ENCODE peak calls at places on chromosomes 16 and 17, in four cellular contexts. R is H1, O is HepG2, K is GM12878. Y is an unnamed sample.

GRCh38 chr16:49854227-49855203 is 1.4 kb downstream of the ZNF423 start:
- DNase-seq in O (no peak), R (no peak), K (no peak), Y (no peak)

GRCh38 chr17:46977348-46977747 is 1.7 kb downstream of the RPRML start:
- DNase-seq in R (peak), O (peak), K (no peak), Y (peak)

GRCh38 chr16:87352818-87353217 is 30.8 kb downstream of the FBXO31 start:
- DNase-seq in R (no peak), K (no peak), O (no peak), Y (no peak)

GRCh38 chr16:51577621-51578303 is 426.7 kb upstream of the SALL1 start:
- DNase-seq in O (no peak), K (peak), R (no peak), Y (peak)

GRCh38 chr16:57013902-57014301 is 24.5 kb downstream of the NLRC5 start:
- DNase-seq in R (no peak), K (no peak), O (no peak), Y (no peak)

GRCh38 chr16:66264311-66265105 is 102.0 kb upstream of the CDH5 start:
- DNase-seq in K (no peak), R (no peak), O (no peak), Y (no peak)

GRCh38 chr17:8862213-8863056 is 5.0 kb downstream of the PIK3R6 start:
- DNase-seq in R (no peak), K (no peak), O (no peak), Y (no peak)

GRCh38 chr17:3796110-3796821 is 4.7 kb downstream of the ITGAE start:
- DNase-seq in R (no peak), K (peak), O (no peak), Y (no peak)

GRCh38 chr17:60857521-60857920 is 179.9 kb downstream of the BCAS3 start:
- DNase-seq in K (no peak), R (no peak), O (no peak), Y (no peak)

GRCh38 chr16:68642436-68643064 is 2.6 kb upstream of the CDH3 start:
- DNase-seq in R (peak), O (no peak), K (no peak), Y (peak)

GRCh38 chr17:51258756-51259573 is 884 bp downstream of the MBTD1 start:
- DNase-seq in K (no peak), R (no peak), O (peak), Y (no peak)

GRCh38 chr16:57245472-57246113 is 534 bp downstream of the ARL2BP start:
- DNase-seq in R (no peak), K (no peak), O (no peak), Y (no peak)

GRCh38 chr17:65783845-65784334 is 222.4 kb upstream of the AXIN2 start:
- DNase-seq in R (no peak), O (peak), K (no peak), Y (no peak)

GRCh38 chr17:60077672-60078519 is 825 bp downstream of the HEATR6 start:
- DNase-seq in O (no peak), K (no peak), R (no peak), Y (no peak)

GRCh38 chr17:40304464-40304863 is 4.5 kb upstream of the RARA start:
- DNase-seq in R (no peak), O (no peak), K (no peak), Y (no peak)

GRCh38 chr17:37820313-37821024 is 75.6 kb upstream of the HNF1B start:
- DNase-seq in O (no peak), K (no peak), R (no peak), Y (no peak)

GRCh38 chr17:81494984-81495383 is 17.6 kb downstream of the ACTG1 start:
- DNase-seq in R (no peak), K (no peak), O (no peak), Y (no peak)

GRCh38 chr17:67161573-67161972 is 83.4 kb downstream of the HELZ start:
- DNase-seq in R (no peak), K (no peak), O (no peak), Y (no peak)

GRCh38 chr16:12703935-12704334 is 99.8 kb downstream of the CPPED1 start:
- DNase-seq in K (no peak), R (no peak), O (no peak), Y (no peak)

GRCh38 chr17:63295288-63295687 is 150.8 kb downstream of the CYB561 start:
- DNase-seq in R (no peak), K (no peak), O (no peak), Y (no peak)

GRCh38 chr16:53803998-53804397 is 100.0 kb downstream of the FTO start:
- DNase-seq in R (no peak), O (no peak), K (no peak), Y (no peak)

GRCh38 chr17:82948081-82948511 is 108.3 kb upstream of the ZNF750 start:
- DNase-seq in K (no peak), R (no peak), O (no peak), Y (no peak)

GRCh38 chr16:85152414-85153030 is 40.2 kb upstream of the CIBAR2 start:
- DNase-seq in K (no peak), R (no peak), O (no peak), Y (no peak)

GRCh38 chr16:84597518-84598390 is 20.1 kb downstream of the COTL1 start:
- DNase-seq in K (no peak), O (no peak), R (no peak), Y (no peak)

GRCh38 chr16:85587763-85588474 is 25.2 kb upstream of the GSE1 start:
- DNase-seq in R (no peak), O (no peak), K (no peak), Y (no peak)

GRCh38 chr17:56150631-56151030 is 2.6 kb upstream of the ANKFN1 start:
- DNase-seq in K (no peak), O (peak), R (no peak), Y (no peak)

GRCh38 chr16:28538733-28539596 is at the start of gene NUPR1:
- DNase-seq in K (no peak), O (peak), R (no peak), Y (no peak)

GRCh38 chr16:25198021-25198420 is 18.7 kb upstream of the AQP8 start:
- DNase-seq in R (no peak), K (no peak), O (peak), Y (no peak)

GRCh38 chr16:72927199-72928088 is 120.5 kb downstream of the ZFHX3 start:
- DNase-seq in R (no peak), K (no peak), O (peak), Y (no peak)

GRCh38 chr16:11156401-11156800 is 99.6 kb downstream of the SOCS1 start:
- DNase-seq in O (no peak), K (no peak), R (no peak), Y (no peak)

GRCh38 chr17:66422181-66422580 is 119.8 kb downstream of the PRKCA start:
- DNase-seq in O (no peak), R (no peak), K (no peak), Y (no peak)

GRCh38 chr16:47721016-47721673 is 260.0 kb downstream of the PHKB start:
- DNase-seq in R (no peak), K (no peak), O (peak), Y (no peak)

GRCh38 chr16:85462405-85463227 is 150.5 kb upstream of the GSE1 start:
- DNase-seq in O (no peak), K (no peak), R (no peak), Y (no peak)

DNA sequence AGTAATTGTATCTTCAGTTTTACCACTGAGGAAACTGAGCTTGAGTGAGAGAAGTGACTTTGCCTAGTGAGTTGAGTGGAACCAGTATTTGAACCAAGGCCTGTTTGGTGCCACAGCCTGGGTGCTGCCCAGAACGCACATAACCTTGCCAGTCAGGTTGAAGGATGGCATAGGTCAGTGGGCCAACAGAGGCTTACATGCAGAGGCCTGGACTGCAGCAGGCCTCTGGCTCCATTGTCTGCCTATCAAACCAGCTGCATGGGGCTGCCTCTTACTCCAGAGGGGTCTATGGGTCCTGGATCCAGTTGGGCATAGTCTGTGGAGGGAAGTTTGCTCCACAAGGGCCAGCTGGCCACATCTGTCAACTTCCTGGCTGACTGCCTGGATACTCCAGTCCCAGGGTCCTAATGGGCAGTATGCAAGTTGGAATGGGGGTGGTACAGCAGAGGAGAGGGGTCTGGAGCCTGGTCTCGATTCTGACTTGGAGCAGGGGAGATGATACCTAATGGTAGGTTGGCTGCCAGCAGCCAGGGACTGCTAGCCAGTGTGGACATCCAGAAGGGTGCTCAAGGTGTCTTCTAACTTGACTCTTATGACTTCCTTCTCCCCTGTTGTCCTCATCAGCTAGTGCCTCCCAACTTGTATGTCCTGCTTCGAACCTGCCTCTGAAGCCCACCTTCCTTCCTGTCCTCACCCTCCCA is 11.1 kb upstream of the RNF112 start:
- DNase-seq in K (no peak), R (no peak), O (no peak), Y (no peak)
- H3K9ac ChIP-seq in K (no peak), R (no peak), O (no peak), Y (no peak)

DNA sequence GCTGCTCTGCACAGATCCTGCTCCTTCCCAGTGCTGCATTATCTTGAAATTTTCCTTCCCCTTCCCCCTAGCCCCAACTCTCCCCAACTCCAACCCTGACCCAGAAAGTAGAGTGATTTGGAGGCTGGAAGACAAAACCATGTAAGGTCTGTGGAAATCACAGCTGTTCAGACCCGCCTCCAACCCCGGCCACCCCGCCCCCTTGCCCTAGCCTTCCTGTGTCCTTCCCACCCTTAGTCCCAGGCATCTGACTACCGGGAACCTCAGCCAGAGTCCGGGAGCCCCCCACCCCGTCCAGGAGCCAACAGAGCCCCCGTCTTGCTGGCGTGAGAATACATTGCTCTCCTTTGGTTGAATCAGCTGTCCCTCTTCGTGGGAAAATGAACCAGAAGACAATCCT is at the start of gene AOC3:
- DNase-seq in R (no peak), K (no peak), O (peak), Y (no peak)
- H3K4me3 ChIP-seq in R (no peak), K (no peak), O (no peak), Y (no peak)

DNA sequence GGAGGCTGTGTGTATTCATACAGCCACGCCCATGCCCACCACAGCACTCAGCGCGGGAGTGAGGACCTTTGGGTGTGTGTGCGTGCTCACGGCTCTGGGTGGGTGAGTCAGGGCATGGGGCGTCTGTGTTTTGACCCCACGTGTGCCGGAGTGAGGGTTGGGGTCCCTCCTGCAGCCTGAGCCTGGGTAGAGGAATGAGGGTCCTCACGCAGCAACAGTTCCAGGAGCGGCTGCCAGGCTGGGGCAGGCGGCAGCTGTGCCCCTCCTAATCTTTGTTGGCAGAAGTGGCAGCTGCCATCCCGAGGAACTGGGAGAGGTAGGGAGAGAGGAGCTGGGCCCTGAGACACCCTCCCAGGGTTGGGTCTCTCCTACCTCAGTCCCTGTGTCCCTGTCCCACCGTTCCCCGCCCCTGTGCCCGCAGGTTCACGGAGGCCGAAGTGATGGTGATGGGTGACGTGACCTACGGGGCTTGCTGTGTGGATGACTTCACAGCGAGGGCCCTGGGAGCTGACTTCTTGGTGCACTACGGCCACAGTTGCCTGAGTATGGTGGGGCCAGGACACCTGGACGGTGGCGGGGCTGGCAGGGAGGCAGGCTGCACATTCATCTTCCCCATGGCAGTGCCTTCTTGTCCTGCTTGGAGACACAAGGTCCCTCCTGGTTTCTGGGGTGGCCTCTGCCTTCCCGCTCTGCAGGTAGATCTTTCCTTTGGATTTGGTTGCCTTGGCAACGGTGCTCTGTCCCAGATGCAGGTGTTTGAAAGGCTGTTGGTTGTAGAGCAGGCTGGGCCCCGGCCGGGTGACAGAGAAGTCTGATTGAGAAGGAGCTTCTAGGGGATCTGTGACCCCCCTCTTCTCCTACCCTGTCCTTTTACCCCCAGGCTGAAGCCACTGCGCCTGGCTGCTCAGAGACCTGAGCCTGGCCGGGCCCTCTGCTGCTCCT is 5.9 kb downstream of the DPH1 start:
- DNase-seq in R (no peak), O (no peak), K (no peak), Y (no peak)
- TF ChIP-seq SUZ12 in R (no peak), O (no peak), K (no peak), Y (no peak)

DNA sequence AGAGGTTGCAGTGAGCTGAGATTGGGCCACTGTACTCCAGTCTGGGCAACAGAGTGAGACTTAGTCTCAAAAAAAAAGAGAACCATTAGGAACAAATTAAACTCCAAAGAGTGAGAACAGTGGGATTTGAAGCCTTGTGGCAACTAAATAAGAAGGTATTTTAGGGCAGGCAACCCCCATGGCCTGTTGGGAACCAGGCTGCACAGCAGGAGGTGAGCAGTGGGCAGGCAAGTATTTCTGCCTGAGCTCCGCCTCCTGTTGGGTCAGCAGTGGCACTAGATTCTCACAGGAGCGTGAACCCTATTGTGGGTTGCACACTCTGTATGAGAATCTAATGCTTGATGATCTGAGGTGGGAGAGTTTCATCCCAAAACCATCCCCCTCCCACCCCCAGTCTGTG is 57.6 kb upstream of the MED9 start:
- DNase-seq in R (no peak), K (no peak), O (no peak), Y (no peak)
- H3K9ac ChIP-seq in R (no peak), K (no peak), O (no peak), Y (no peak)

GRCh38 chr17:42287305-42288077 is 807 bp upstream of the STAT5A start:
- DNase-seq in R (no peak), K (peak), O (no peak), Y (no peak)
- H3K4me3 ChIP-seq in R (peak), K (peak), O (peak), Y (peak)

GRCh38 chr16:70777973-70778406 is 23.0 kb downstream of the VAC14 start:
- DNase-seq in O (no peak), R (no peak), K (no peak), Y (no peak)
- TF ChIP-seq SUZ12 in O (no peak), R (no peak), K (no peak), Y (no peak)

GRCh38 chr16:88503771-88504488 is 50.9 kb downstream of the ZFPM1 start:
- DNase-seq in O (peak), R (no peak), K (no peak), Y (no peak)

GRCh38 chr16:88503374-88503770 is 50.3 kb downstream of the ZFPM1 start:
- DNase-seq in O (no peak), R (no peak), K (no peak), Y (no peak)

GRCh38 chr16:88505405-88506082 is 52.5 kb downstream of the ZFPM1 start:
- DNase-seq in K (no peak), R (peak), O (peak), Y (peak)

GRCh38 chr16:88502776-88503280 is 49.7 kb downstream of the ZFPM1 start:
- DNase-seq in K (no peak), R (no peak), O (no peak), Y (no peak)

DNA sequence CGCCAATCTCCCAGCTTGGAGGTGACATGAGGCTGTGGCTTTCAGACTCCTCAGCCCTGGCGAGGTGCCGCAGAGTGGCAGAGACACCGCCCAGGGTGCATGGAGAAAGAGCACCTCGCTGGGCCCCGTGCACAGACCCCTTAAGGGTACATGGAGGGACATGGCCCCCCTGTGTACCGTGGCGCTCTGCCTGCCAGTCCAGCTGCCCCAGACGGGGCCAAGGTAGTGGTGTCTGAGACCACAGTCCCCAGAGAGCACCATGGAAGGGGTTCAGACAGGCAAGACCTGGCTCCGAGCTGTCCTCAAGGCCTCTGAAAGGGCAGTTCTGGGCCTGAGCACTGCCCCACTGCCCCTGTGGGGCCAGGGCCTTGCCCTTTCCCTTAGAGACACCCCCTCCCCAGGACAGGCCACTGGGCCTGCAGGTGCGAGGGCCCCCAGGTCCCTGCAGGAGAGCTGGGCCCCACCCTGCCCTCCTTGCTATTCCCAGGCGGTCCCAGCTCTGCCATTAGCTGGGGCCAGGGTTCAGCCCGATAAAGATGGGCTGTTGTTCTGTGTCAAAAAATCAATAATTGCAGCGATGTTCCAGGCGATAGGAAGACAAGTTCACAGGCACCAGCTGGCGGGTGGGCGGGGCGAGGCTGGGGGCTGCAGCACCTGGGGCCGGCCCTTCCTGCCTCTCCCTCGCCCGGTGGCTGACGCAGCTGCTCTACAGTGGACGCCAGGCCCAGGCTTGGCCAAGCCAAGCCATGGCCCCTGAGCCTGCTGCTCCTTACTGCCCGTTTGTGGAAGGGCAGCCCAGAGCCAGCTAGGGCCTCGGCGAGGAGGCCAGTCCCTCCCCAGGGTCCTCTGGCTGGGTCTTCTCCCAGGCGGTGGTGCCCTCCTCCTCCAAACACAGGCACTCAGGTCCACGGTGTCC is 51.7 kb downstream of the ZFPM1 start:
- DNase-seq in O (peak), R (no peak), K (no peak), Y (no peak)
- H3K9ac ChIP-seq in O (peak), R (no peak), K (no peak), Y (no peak)

Y was measured in NT2/D1.